ENCODE peak calls at places on chromosomes 13 and 19, in five cellular contexts. O, Q, N, U and H are unnamed samples.
A peak's percentile ranks its signal among the peaks of the same experiment; 100 is the strongest.

GRCh38 chr13:99380921-99381645 is 73.9 kb upstream of the GPR183 start:
- DNase-seq in O (no peak), Q (no peak), N (no peak), U (no peak), H (no peak)

GRCh38 chr19:15992014-15992413 is 43.2 kb downstream of the OR10H4 start:
- DNase-seq in O (no peak), Q (no peak), N (no peak), U (no peak), H (no peak)

GRCh38 chr13:98997738-98998641 is 20.1 kb upstream of the DOCK9 start:
- DNase-seq in O (no peak), Q (no peak), N (no peak), U (peak; percentile 64), H (no peak)

GRCh38 chr19:45767410-45767880 is 1.6 kb downstream of the SIX5 start:
- DNase-seq in O (peak; percentile 95), Q (peak; percentile 57), N (peak; percentile 87), U (no peak), H (peak; percentile 45)

GRCh38 chr19:40279120-40279551 is 6.0 kb downstream of the AKT2 start:
- DNase-seq in O (peak; percentile 23), Q (no peak), N (no peak), U (no peak), H (no peak)

GRCh38 chr13:112453207-112453829 is 77.2 kb downstream of the SPACA7 start:
- DNase-seq in O (no peak), Q (no peak), N (no peak), U (no peak), H (no peak)

GRCh38 chr13:21673592-21674270 is 2.9 kb downstream of the FGF9 start:
- DNase-seq in O (peak; percentile 84), Q (no peak), N (peak; percentile 84), U (no peak), H (no peak)

GRCh38 chr19:21604941-21605548 is 99.6 kb downstream of the ZNF429 start:
- DNase-seq in O (no peak), Q (no peak), N (no peak), U (no peak), H (no peak)

GRCh38 chr13:93522486-93522885 is 295.9 kb downstream of the GPC6 start:
- DNase-seq in O (no peak), Q (no peak), N (no peak), U (no peak), H (peak; percentile 12)

GRCh38 chr13:109657395-109657794 is 129.0 kb downstream of the IRS2 start:
- DNase-seq in O (no peak), Q (no peak), N (no peak), U (no peak), H (no peak)

GRCh38 chr19:45815501-45816216 is 551 bp upstream of the RSPH6A start:
- DNase-seq in O (peak; percentile 89), Q (no peak), N (no peak), U (no peak), H (no peak)

GRCh38 chr19:30105316-30105715 is 163.3 kb downstream of the URI1 start:
- DNase-seq in O (no peak), Q (no peak), N (no peak), U (no peak), H (no peak)

GRCh38 chr13:80055804-80056203 is 285.1 kb downstream of the SPRY2 start:
- DNase-seq in O (no peak), Q (no peak), N (no peak), U (no peak), H (no peak)

GRCh38 chr19:39087907-39088686 is 3.9 kb downstream of the ACP7 start:
- DNase-seq in O (no peak), Q (no peak), N (no peak), U (no peak), H (no peak)

GRCh38 chr19:41702208-41702651 is 6.2 kb upstream of the CEACAM5 start:
- DNase-seq in O (no peak), Q (no peak), N (no peak), U (no peak), H (peak; percentile 4)

GRCh38 chr13:99214691-99215090 is 14.0 kb downstream of the UBAC2 start:
- DNase-seq in O (no peak), Q (no peak), N (no peak), U (no peak), H (no peak)

GRCh38 chr13:45781553-45782326 is 69.8 kb downstream of the SIAH3 start:
- DNase-seq in O (no peak), Q (no peak), N (peak; percentile 86), U (no peak), H (no peak)

GRCh38 chr13:39052944-39053343 is 14.7 kb downstream of the NHLRC3 start:
- DNase-seq in O (no peak), Q (no peak), N (no peak), U (no peak), H (no peak)

GRCh38 chr19:13962738-13963602 is 10.7 kb downstream of the DCAF15 start:
- DNase-seq in O (no peak), Q (no peak), N (no peak), U (no peak), H (no peak)

GRCh38 chr13:101267656-101268055 is 148.7 kb downstream of the NALCN start:
- DNase-seq in O (no peak), Q (peak; percentile 44), N (no peak), U (no peak), H (no peak)

GRCh38 chr13:101265934-101266333 is 150.4 kb downstream of the NALCN start:
- DNase-seq in O (no peak), Q (no peak), N (no peak), U (no peak), H (no peak)

GRCh38 chr13:101272886-101273285 is 143.4 kb downstream of the NALCN start:
- DNase-seq in O (no peak), Q (no peak), N (no peak), U (no peak), H (no peak)

DNA sequence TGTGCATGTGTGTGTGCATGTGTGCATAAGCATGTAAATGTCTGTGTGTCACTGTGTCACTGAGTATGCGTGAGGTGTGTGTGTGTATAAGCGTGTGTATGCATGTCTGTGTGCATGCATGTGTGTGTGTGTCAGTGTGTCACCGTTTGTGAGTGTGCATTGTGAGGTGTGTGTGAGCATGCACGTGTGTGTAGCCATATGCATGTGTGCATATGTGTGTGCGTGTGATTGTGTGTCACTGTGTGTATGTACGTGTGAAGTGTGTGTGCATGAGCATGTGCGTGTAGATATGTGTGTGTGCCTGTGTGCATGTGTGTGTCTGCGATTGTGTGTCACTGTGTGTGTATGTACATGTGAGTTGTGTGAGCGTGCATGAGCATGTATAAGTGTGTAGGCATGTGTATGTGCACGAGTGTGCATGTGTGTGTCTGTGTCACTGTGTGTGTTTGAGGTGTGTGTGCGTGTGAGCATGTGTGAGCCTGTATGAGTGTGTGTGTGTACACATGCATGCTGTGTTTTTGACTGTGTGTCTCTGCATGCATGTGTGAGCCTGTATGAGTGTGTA is 144.5 kb downstream of the NALCN start:
- DNase-seq in O (no peak), Q (no peak), N (no peak), U (no peak), H (no peak)
- H3K4me3 ChIP-seq in O (no peak overlapping the region), Q (no peak overlapping the region), N (no peak overlapping the region), U (no peak overlapping the region), H (no peak overlapping the region)

GRCh38 chr13:76389321-76389720 is 496.9 kb downstream of the KCTD12 start:
- DNase-seq in O (no peak), Q (no peak), N (no peak), U (no peak), H (no peak)
- TF ChIP-seq CTCF in O (no peak), Q (no peak), N (no peak), U (no peak), H (no peak)

GRCh38 chr19:4112367-4112766 is 11.6 kb downstream of the MAP2K2 start:
- DNase-seq in O (no peak), Q (no peak), N (no peak), U (no peak), H (no peak)
- H3K4me3 ChIP-seq in O (no peak overlapping the region), Q (no peak overlapping the region), N (no peak overlapping the region), U (no peak overlapping the region), H (no peak overlapping the region)

GRCh38 chr19:7908078-7908699 is 4.5 kb downstream of the MAP2K7 start:
- DNase-seq in O (no peak), Q (no peak), N (no peak), U (no peak), H (no peak)
- TF ChIP-seq CTCF in O (no peak), Q (no peak), N (no peak), U (no peak), H (no peak)

GRCh38 chr13:101916108-101916757 is 463.8 kb downstream of the ITGBL1 start:
- DNase-seq in O (peak; percentile 63), Q (no peak), N (peak; percentile 66), U (no peak), H (no peak)
- H3K4me3 ChIP-seq in O (peak overlapping the region; percentile 23), Q (no peak overlapping the region), N (no peak overlapping the region), U (no peak overlapping the region), H (no peak overlapping the region)

DNA sequence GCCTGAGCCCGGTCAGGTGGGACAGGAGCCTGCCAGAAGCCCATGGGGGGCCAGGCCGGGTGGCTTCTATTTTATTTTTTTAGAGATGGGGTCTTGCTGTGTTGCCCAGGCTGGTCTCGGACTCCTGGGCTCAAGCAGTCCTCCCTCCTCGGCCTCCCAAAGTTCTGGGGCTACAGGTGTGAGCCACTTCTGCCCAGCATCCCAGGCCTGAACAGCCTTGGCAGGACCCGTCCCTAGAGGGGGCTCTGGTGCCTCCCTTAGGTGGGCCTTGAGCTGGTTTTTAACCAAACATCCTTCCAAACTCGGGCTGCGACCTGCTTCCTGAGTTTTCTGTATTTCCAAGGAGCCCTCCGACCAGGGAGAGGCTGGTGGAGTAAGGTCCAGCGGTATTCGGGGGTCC is 10.5 kb downstream of the COMP start:
- DNase-seq in O (no peak), Q (no peak), N (no peak), U (no peak), H (no peak)
- TF ChIP-seq CTCF in O (peak; percentile 10), Q (peak; percentile 22), N (no peak), U (peak; percentile 37), H (no peak)

DNA sequence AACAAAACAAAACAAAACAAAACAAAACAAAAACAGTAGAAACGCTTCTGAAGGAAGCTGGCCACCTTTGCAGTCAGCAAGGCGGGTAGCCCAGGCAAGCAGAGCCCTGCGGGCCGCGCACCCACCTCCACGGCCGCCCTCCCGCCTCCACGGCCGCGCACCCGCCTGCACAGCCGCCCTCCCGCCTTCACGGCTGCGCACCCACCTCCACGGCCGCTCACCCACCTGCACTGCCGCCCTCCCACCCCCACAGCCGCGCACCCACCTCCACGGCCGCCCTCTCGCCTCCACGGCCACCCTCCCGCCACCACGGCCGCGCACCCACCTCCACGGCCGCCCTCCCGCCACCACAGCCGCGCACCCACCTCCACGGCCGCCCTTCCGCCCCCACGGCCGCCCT is 9.0 kb upstream of the TIMM13 start:
- DNase-seq in O (no peak), Q (no peak), N (no peak), U (no peak), H (no peak)
- H3K4me3 ChIP-seq in O (no peak overlapping the region), Q (no peak overlapping the region), N (no peak overlapping the region), U (no peak overlapping the region), H (no peak overlapping the region)